ENCODE peak calls at places on chromosome 20, in nine cellular contexts. M, U, V, I, R, F, B, P and O are unnamed samples.

GRCh38 chr20:16020971-16021370 is 552.3 kb downstream of the KIF16B start:
- DNase-seq in M (no peak), U (no peak), V (no peak), I (peak), R (no peak), F (peak), B (no peak), P (no peak), O (no peak)

GRCh38 chr20:59207742-59208357 is 44.2 kb downstream of the ZNF831 start:
- DNase-seq in M (peak), U (peak), V (peak), I (no peak), R (no peak), F (no peak), B (peak), P (no peak), O (peak)

GRCh38 chr20:58695084-58695722 is 2.6 kb downstream of the NPEPL1 start:
- DNase-seq in M (no peak), U (no peak), V (no peak), I (no peak), R (no peak), F (no peak), B (no peak), P (no peak), O (no peak)

GRCh38 chr20:57884956-57885355 is 175.1 kb upstream of the PMEPA1 start:
- DNase-seq in M (no peak), U (no peak), V (no peak), I (no peak), R (no peak), F (no peak), B (no peak), P (no peak), O (no peak)

GRCh38 chr20:297925-298754 is 770 bp downstream of the ZCCHC3 start:
- DNase-seq in M (peak), U (peak), V (no peak), I (peak), R (peak), F (peak), B (peak), P (peak), O (peak)

GRCh38 chr20:31484001-31484400 is 8.9 kb downstream of the REM1 start:
- DNase-seq in M (peak), U (peak), V (no peak), I (no peak), R (no peak), F (peak), B (no peak), P (peak), O (no peak)

GRCh38 chr20:21609221-21609620 is 95.4 kb upstream of the NKX2-2 start:
- DNase-seq in M (no peak), U (no peak), V (no peak), I (no peak), R (no peak), F (no peak), B (no peak), P (no peak), O (peak)

GRCh38 chr20:47768016-47768953 is 17.0 kb downstream of the SULF2 start:
- DNase-seq in M (no peak), U (no peak), V (no peak), I (no peak), R (no peak), F (no peak), B (no peak), P (no peak), O (peak)

GRCh38 chr20:11216451-11217314 is 542.9 kb upstream of the JAG1 start:
- DNase-seq in M (no peak), U (no peak), V (no peak), I (no peak), R (no peak), F (peak), B (no peak), P (no peak), O (peak)

GRCh38 chr20:38551056-38551626 is 29.9 kb upstream of the ADIG start:
- DNase-seq in M (no peak), U (no peak), V (no peak), I (no peak), R (no peak), F (no peak), B (no peak), P (no peak), O (no peak)

GRCh38 chr20:24798930-24799705 is 150.0 kb upstream of the CST7 start:
- DNase-seq in M (no peak), U (no peak), V (no peak), I (no peak), R (no peak), F (peak), B (no peak), P (no peak), O (no peak)

GRCh38 chr20:60292001-60292520 is 333.8 kb downstream of the CDH26 start:
- DNase-seq in M (no peak), U (no peak), V (no peak), I (no peak), R (no peak), F (no peak), B (no peak), P (no peak), O (no peak)

GRCh38 chr20:11516448-11516847 is 401.2 kb upstream of the BTBD3 start:
- DNase-seq in M (no peak), U (no peak), V (no peak), I (no peak), R (no peak), F (no peak), B (no peak), P (no peak), O (no peak)

GRCh38 chr20:42191140-42191860 is 573.1 kb upstream of the CHD6 start:
- DNase-seq in M (no peak), U (no peak), V (no peak), I (no peak), R (no peak), F (no peak), B (no peak), P (no peak), O (no peak)

GRCh38 chr20:5000263-5001173 is 792 bp downstream of the SLC23A2 start:
- DNase-seq in M (peak), U (peak), V (no peak), I (no peak), R (peak), F (peak), B (peak), P (peak), O (peak)

GRCh38 chr20:56411759-56412472 is at the start of gene CASS4:
- DNase-seq in M (peak), U (no peak), V (no peak), I (peak), R (no peak), F (peak), B (no peak), P (no peak), O (peak)

GRCh38 chr20:4714818-4715217 is 6.9 kb upstream of the PRND start:
- DNase-seq in M (no peak), U (no peak), V (no peak), I (no peak), R (no peak), F (no peak), B (no peak), P (no peak), O (no peak)

GRCh38 chr20:46311039-46311650 is 2.8 kb upstream of the CDH22 start:
- DNase-seq in M (no peak), U (no peak), V (no peak), I (peak), R (no peak), F (no peak), B (no peak), P (no peak), O (no peak)

GRCh38 chr20:39849664-39850063 is 839.4 kb downstream of the MAFB start:
- DNase-seq in M (no peak), U (no peak), V (no peak), I (peak), R (no peak), F (peak), B (no peak), P (peak), O (peak)

GRCh38 chr20:24746351-24746685 is 202.8 kb upstream of the CST7 start:
- DNase-seq in M (no peak), U (peak), V (no peak), I (no peak), R (no peak), F (no peak), B (no peak), P (no peak), O (no peak)

GRCh38 chr20:25052255-25053206 is 5.4 kb downstream of the ACSS1 start:
- DNase-seq in M (peak), U (no peak), V (no peak), I (no peak), R (no peak), F (no peak), B (no peak), P (no peak), O (peak)

GRCh38 chr20:2132461-2132901 is 30.9 kb downstream of the STK35 start:
- DNase-seq in M (no peak), U (no peak), V (no peak), I (no peak), R (no peak), F (no peak), B (no peak), P (no peak), O (no peak)

GRCh38 chr20:52201395-52201794 is 9.8 kb upstream of the ZFP64 start:
- DNase-seq in M (no peak), U (no peak), V (no peak), I (no peak), R (no peak), F (no peak), B (no peak), P (no peak), O (no peak)

GRCh38 chr20:62377615-62378085 is 9.3 kb upstream of the RPS21 start:
- DNase-seq in M (no peak), U (no peak), V (no peak), I (no peak), R (no peak), F (no peak), B (no peak), P (no peak), O (no peak)

GRCh38 chr20:37901667-37902503 is 1.0 kb upstream of the VSTM2L start:
- DNase-seq in M (peak), U (peak), V (no peak), I (peak), R (peak), F (peak), B (peak), P (no peak), O (peak)

GRCh38 chr20:23120261-23120660 is 34.1 kb upstream of the CD93 start:
- DNase-seq in M (no peak), U (no peak), V (no peak), I (no peak), R (no peak), F (no peak), B (no peak), P (no peak), O (no peak)

GRCh38 chr20:22846829-22847228 is 188.3 kb upstream of the SSTR4 start:
- DNase-seq in M (no peak), U (no peak), V (no peak), I (no peak), R (no peak), F (no peak), B (no peak), P (no peak), O (no peak)

GRCh38 chr20:8043687-8044278 is 24.2 kb upstream of the TMX4 start:
- DNase-seq in M (peak), U (peak), V (peak), I (peak), R (peak), F (peak), B (no peak), P (no peak), O (no peak)

GRCh38 chr20:39851459-39851858 is 837.6 kb downstream of the MAFB start:
- DNase-seq in M (no peak), U (no peak), V (no peak), I (no peak), R (no peak), F (no peak), B (no peak), P (no peak), O (no peak)

GRCh38 chr20:20410678-20411077 is 42.8 kb downstream of the INSM1 start:
- DNase-seq in M (no peak), U (peak), V (peak), I (no peak), R (no peak), F (no peak), B (no peak), P (no peak), O (peak)

GRCh38 chr20:2507875-2508630 is 662 bp downstream of the ZNF343 start:
- DNase-seq in M (no peak), U (no peak), V (no peak), I (peak), R (peak), F (peak), B (no peak), P (peak), O (no peak)

GRCh38 chr20:49865559-49865958 is 49.8 kb downstream of the SPATA2 start:
- DNase-seq in M (no peak), U (no peak), V (no peak), I (peak), R (no peak), F (peak), B (no peak), P (no peak), O (no peak)

GRCh38 chr20:36736451-36737182 is 9.3 kb downstream of the NDRG3 start:
- DNase-seq in M (no peak), U (no peak), V (no peak), I (no peak), R (no peak), F (no peak), B (no peak), P (no peak), O (no peak)

GRCh38 chr20:38941726-38942389 is 15.6 kb downstream of the FAM83D start:
- DNase-seq in M (no peak), U (no peak), V (no peak), I (no peak), R (no peak), F (no peak), B (no peak), P (no peak), O (no peak)

GRCh38 chr20:47454298-47455132 is 47.2 kb upstream of the NCOA3 start:
- DNase-seq in M (no peak), U (no peak), V (no peak), I (no peak), R (no peak), F (peak), B (no peak), P (no peak), O (no peak)